ENCODE peak calls at places on chromosomes 3 and 15, in six cellular contexts. H, C, Q, V, X and D are unnamed samples.

GRCh38 chr3:185397676-185398075 is 34.7 kb downstream of the MAP3K13 start:
- DNase-seq in H (no peak), X (no peak), C (no peak), Q (no peak), V (peak), D (no peak)

GRCh38 chr3:38556640-38557358 is 60.7 kb downstream of the EXOG start:
- DNase-seq in X (no peak), C (no peak), V (no peak), Q (no peak), H (no peak), D (peak)

GRCh38 chr3:8712871-8713360 is 20.7 kb upstream of the CAV3 start:
- DNase-seq in C (no peak), Q (no peak), X (no peak), H (no peak), V (no peak), D (no peak)

GRCh38 chr3:43659250-43659880 is 31.4 kb upstream of the ABHD5 start:
- DNase-seq in Q (no peak), V (no peak), C (no peak), X (no peak), H (peak), D (peak)

GRCh38 chr3:134458451-134458850 is 27.3 kb downstream of the ANAPC13 start:
- DNase-seq in X (no peak), Q (no peak), V (no peak), C (no peak), H (no peak), D (no peak)

GRCh38 chr15:101269479-101270223 is 7.6 kb downstream of the SELENOS start:
- DNase-seq in Q (peak), H (no peak), V (no peak), C (no peak), X (no peak), D (no peak)

GRCh38 chr15:81029416-81030367 is 29.0 kb downstream of the TLNRD1 start:
- DNase-seq in X (no peak), Q (peak), C (no peak), V (no peak), H (no peak), D (no peak)

GRCh38 chr3:109257269-109257668 is 59.0 kb downstream of the DPPA2 start:
- DNase-seq in Q (peak), H (no peak), V (no peak), X (no peak), C (no peak), D (no peak)

GRCh38 chr3:192079098-192079497 is 618.1 kb downstream of the PYDC2 start:
- DNase-seq in H (no peak), Q (no peak), X (no peak), C (no peak), V (no peak), D (no peak)

GRCh38 chr15:43792761-43793493 is 807 bp downstream of the SERF2 start:
- DNase-seq in V (no peak), C (no peak), Q (peak), X (peak), H (peak), D (peak)

GRCh38 chr15:70707901-70708300 is 55.5 kb downstream of the UACA start:
- DNase-seq in X (no peak), V (no peak), H (no peak), C (no peak), Q (no peak), D (no peak)

GRCh38 chr15:96334705-96335428 is 4.4 kb downstream of the NR2F2 start:
- DNase-seq in Q (peak), H (no peak), C (no peak), X (no peak), V (no peak), D (peak)

GRCh38 chr15:48680841-48681240 is 35.3 kb upstream of the FBN1 start:
- DNase-seq in Q (peak), V (no peak), C (no peak), X (no peak), H (no peak), D (no peak)

GRCh38 chr3:111012388-111013248 is 59.0 kb upstream of the NECTIN3 start:
- DNase-seq in Q (peak), H (peak), V (no peak), X (no peak), C (no peak), D (no peak)

GRCh38 chr3:127848131-127849129 is 26.1 kb upstream of the MGLL start:
- DNase-seq in H (no peak), Q (peak), X (no peak), C (no peak), V (peak), D (no peak)

GRCh38 chr3:184737641-184738518 is 26.0 kb upstream of the MAGEF1 start:
- DNase-seq in X (no peak), Q (peak), V (no peak), C (no peak), H (no peak), D (no peak)

GRCh38 chr3:72520690-72521308 is 327.4 kb downstream of the SHQ1 start:
- DNase-seq in Q (peak), V (no peak), C (no peak), X (no peak), H (no peak), D (no peak)

GRCh38 chr15:67013696-67014095 is 51.7 kb upstream of the SMAD3 start:
- DNase-seq in Q (peak), V (no peak), X (no peak), H (no peak), C (no peak), D (no peak)

GRCh38 chr3:27059489-27059888 is 309.7 kb downstream of the NEK10 start:
- DNase-seq in H (no peak), V (no peak), Q (no peak), X (no peak), C (no peak), D (no peak)

GRCh38 chr3:39990532-39990931 is 181.1 kb downstream of the MYRIP start:
- DNase-seq in V (no peak), C (no peak), H (peak), X (no peak), Q (peak), D (peak)

GRCh38 chr3:20043398-20043797 is 3.2 kb downstream of the KAT2B start:
- DNase-seq in C (peak), H (peak), V (no peak), Q (peak), X (peak), D (peak)